ENCODE peak calls at places on chromosomes 5 and 9, in nine cellular contexts. One of them, this sample, is unnamed.

GRCh38 chr5:35404701-35405100 is 174.4 kb upstream of the PRLR start:
- DNase-seq in B cell: no peak
- DNase-seq in posterior cingulate gyrus: no peak
- DNase-seq in RPMI8226: no peak
- DNase-seq in NCI-H1930: no peak
- DNase-seq in NCI-H774: peak; percentile 85
- DNase-seq in stimulated activated CD4-positive, alpha-beta T cell treated with anti-CD3 and anti-CD28 coated beads, TNF-alpha, amount 100 ng/mL, for 48 hours: no peak
- DNase-seq in NCI-H1436: no peak
- DNase-seq in A172: peak; percentile 6
- DNase-seq in this sample: no peak

GRCh38 chr5:178332096-178332780 is 99.6 kb upstream of the PHYKPL start:
- DNase-seq in B cell: no peak
- DNase-seq in posterior cingulate gyrus: no peak
- DNase-seq in RPMI8226: no peak
- DNase-seq in NCI-H1930: no peak
- DNase-seq in NCI-H774: no peak
- DNase-seq in stimulated activated CD4-positive, alpha-beta T cell treated with anti-CD3 and anti-CD28 coated beads, TNF-alpha, amount 100 ng/mL, for 48 hours: no peak
- DNase-seq in NCI-H1436: no peak
- DNase-seq in A172: no peak
- DNase-seq in this sample: no peak

GRCh38 chr5:1801954-1802295 is 718 bp downstream of the NDUFS6 start:
- DNase-seq in B cell: no peak
- DNase-seq in posterior cingulate gyrus: no peak
- DNase-seq in RPMI8226: peak; percentile 50
- DNase-seq in NCI-H1930: no peak
- DNase-seq in NCI-H774: no peak
- DNase-seq in stimulated activated CD4-positive, alpha-beta T cell treated with anti-CD3 and anti-CD28 coated beads, TNF-alpha, amount 100 ng/mL, for 48 hours: no peak
- DNase-seq in NCI-H1436: no peak
- DNase-seq in A172: peak; percentile 30
- DNase-seq in this sample: no peak

GRCh38 chr9:134209731-134210311 is 45.5 kb upstream of the RNU6ATAC start:
- DNase-seq in B cell: no peak
- DNase-seq in posterior cingulate gyrus: no peak
- DNase-seq in RPMI8226: no peak
- DNase-seq in NCI-H1930: no peak
- DNase-seq in NCI-H774: no peak
- DNase-seq in stimulated activated CD4-positive, alpha-beta T cell treated with anti-CD3 and anti-CD28 coated beads, TNF-alpha, amount 100 ng/mL, for 48 hours: no peak
- DNase-seq in NCI-H1436: no peak
- DNase-seq in A172: no peak
- DNase-seq in this sample: no peak

GRCh38 chr9:77514886-77515711 is 133.0 kb downstream of the GNA14 start:
- DNase-seq in B cell: no peak
- DNase-seq in posterior cingulate gyrus: no peak
- DNase-seq in RPMI8226: no peak
- DNase-seq in NCI-H1930: no peak
- DNase-seq in NCI-H774: no peak
- DNase-seq in stimulated activated CD4-positive, alpha-beta T cell treated with anti-CD3 and anti-CD28 coated beads, TNF-alpha, amount 100 ng/mL, for 48 hours: no peak
- DNase-seq in NCI-H1436: no peak
- DNase-seq in A172: peak; percentile 91
- DNase-seq in this sample: no peak

GRCh38 chr9:4298255-4299005 is 1.4 kb downstream of the GLIS3 start:
- DNase-seq in B cell: no peak
- DNase-seq in posterior cingulate gyrus: peak; percentile 15
- DNase-seq in RPMI8226: peak; percentile 13
- DNase-seq in NCI-H1930: no peak
- DNase-seq in NCI-H774: no peak
- DNase-seq in stimulated activated CD4-positive, alpha-beta T cell treated with anti-CD3 and anti-CD28 coated beads, TNF-alpha, amount 100 ng/mL, for 48 hours: peak; percentile 35
- DNase-seq in NCI-H1436: no peak
- DNase-seq in A172: peak; percentile 34
- DNase-seq in this sample: no peak

GRCh38 chr5:79834420-79835219 is 145.0 kb downstream of the CMYA5 start:
- DNase-seq in B cell: no peak
- DNase-seq in posterior cingulate gyrus: no peak
- DNase-seq in RPMI8226: no peak
- DNase-seq in NCI-H1930: no peak
- DNase-seq in NCI-H774: no peak
- DNase-seq in stimulated activated CD4-positive, alpha-beta T cell treated with anti-CD3 and anti-CD28 coated beads, TNF-alpha, amount 100 ng/mL, for 48 hours: no peak
- DNase-seq in NCI-H1436: no peak
- DNase-seq in A172: no peak
- DNase-seq in this sample: no peak

GRCh38 chr5:177133845-177134652 is 476 bp downstream of the NSD1 start:
- DNase-seq in B cell: no peak
- DNase-seq in posterior cingulate gyrus: no peak
- DNase-seq in RPMI8226: peak; percentile 51
- DNase-seq in NCI-H1930: no peak
- DNase-seq in NCI-H774: no peak
- DNase-seq in stimulated activated CD4-positive, alpha-beta T cell treated with anti-CD3 and anti-CD28 coated beads, TNF-alpha, amount 100 ng/mL, for 48 hours: peak; percentile 42
- DNase-seq in NCI-H1436: no peak
- DNase-seq in A172: no peak
- DNase-seq in this sample: peak; percentile 74

This sample was measured in hypothalamus.